ENCODE peak calls at places on chromosomes 12 and 14, in seven cellular contexts. A is HFFc6, C is myocyte, U is NCI-H82, Q is fibroblast of pulmonary artery, D is osteocyte, R is GM12865. B is an unnamed sample.

GRCh38 chr12:119686355-119686754 is 18.4 kb downstream of the PRKAB1 start:
- DNase-seq in A (no peak), D (no peak), Q (no peak), C (no peak), U (no peak), R (no peak), B (no peak)

GRCh38 chr14:75452900-75453816 is 25.3 kb downstream of the JDP2 start:
- DNase-seq in R (no peak), U (no peak), Q (peak), D (peak), C (peak), A (peak), B (no peak)

GRCh38 chr12:117900561-117900960 is 68.2 kb downstream of the KSR2 start:
- DNase-seq in Q (no peak), R (no peak), A (peak), D (no peak), C (no peak), U (no peak), B (no peak)

GRCh38 chr12:22459872-22460490 is 84.4 kb downstream of the C2CD5 start:
- DNase-seq in A (peak), R (peak), U (peak), D (no peak), C (peak), Q (peak), B (peak)

GRCh38 chr14:83757896-83758295 is 1772.0 kb upstream of the FLRT2 start:
- DNase-seq in D (no peak), U (no peak), C (peak), A (peak), R (no peak), Q (peak), B (no peak)

GRCh38 chr14:71036433-71036832 is 129.2 kb downstream of the PCNX1 start:
- DNase-seq in Q (no peak), D (no peak), A (no peak), U (no peak), R (no peak), C (no peak), B (no peak)

GRCh38 chr14:67168110-67168441 is 21.2 kb upstream of the GARIN2 start:
- DNase-seq in Q (no peak), U (no peak), C (no peak), R (no peak), A (no peak), D (no peak), B (no peak)

GRCh38 chr14:63986789-63987533 is 134.2 kb downstream of the SYNE2 start:
- DNase-seq in A (peak), D (no peak), U (no peak), Q (peak), R (no peak), C (peak), B (no peak)